ENCODE peak calls at places on chromosomes 5 and 9, in six cellular contexts. V is cardiac muscle cell; D is CD8-positive, alpha-beta memory T cell; G is adrenal gland; U is endodermal cell; I is tibial artery. J is an unnamed sample. For H3K27me3 and H3K9me3, the result is how much of the 10 kb centered on the place peaks cover.

GRCh38 chr9:110072597-110073355 is 135.2 kb downstream of the C9orf152 start:
- DNase-seq in V (no peak), D (no peak), G (no peak), U (no peak), I (no peak), J (no peak)

GRCh38 chr5:35220967-35221366 is 9.3 kb downstream of the PRLR start:
- DNase-seq in V (no peak), D (no peak), G (no peak), U (no peak), I (no peak), J (no peak)

GRCh38 chr5:166992874-166993722 is 1298.3 kb upstream of the WWC1 start:
- DNase-seq in V (peak), D (no peak), G (no peak), U (peak), I (no peak), J (peak)

GRCh38 chr9:16329699-16330113 is 540.8 kb downstream of the BNC2 start:
- DNase-seq in V (peak), D (no peak), G (no peak), U (peak), I (no peak), J (peak)

GRCh38 chr9:30774326-30774725 is 1610.1 kb upstream of the ACO1 start:
- DNase-seq in V (peak), D (no peak), G (no peak), U (peak), I (peak), J (no peak)

GRCh38 chr5:22108545-22108944 is 744.6 kb downstream of the CDH12 start:
- DNase-seq in V (no peak), D (no peak), G (no peak), U (no peak), I (no peak), J (no peak)

GRCh38 chr9:108186996-108187395 is 668.8 kb downstream of the ACTL7B start:
- DNase-seq in V (peak), D (no peak), G (peak), U (no peak), I (no peak), J (peak)

GRCh38 chr9:137280478-137281344 is 3.2 kb downstream of the TOR4A start:
- DNase-seq in V (peak), D (no peak), G (no peak), U (peak), I (no peak), J (no peak)

GRCh38 chr5:10321882-10322281 is 14.2 kb upstream of the CMBL start:
- DNase-seq in V (no peak), D (no peak), G (no peak), U (no peak), I (peak), J (no peak)

GRCh38 chr5:43110606-43111170 is 10.0 kb upstream of the ZNF131 start:
- DNase-seq in V (peak), D (no peak), G (no peak), U (peak), I (no peak), J (no peak)

GRCh38 chr5:19690978-19691377 is 297.0 kb downstream of the CDH18 start:
- DNase-seq in V (no peak), D (no peak), G (no peak), U (no peak), I (no peak), J (no peak)

GRCh38 chr9:130962418-130963316 is 23.6 kb upstream of the FIBCD1 start:
- DNase-seq in V (peak), D (no peak), G (peak), U (peak), I (peak), J (peak)

GRCh38 chr5:77960305-77960704 is 184.2 kb upstream of the TBCA start:
- DNase-seq in V (no peak), D (no peak), G (no peak), U (no peak), I (no peak), J (no peak)

GRCh38 chr5:180776376-180776775 is 26.2 kb downstream of the MGAT1 start:
- DNase-seq in V (no peak), D (no peak), G (no peak), U (no peak), I (no peak), J (no peak)

GRCh38 chr9:124019771-124020519 is 8.4 kb downstream of the LHX2 start:
- DNase-seq in V (no peak), D (no peak), G (no peak), U (no peak), I (peak), J (no peak)

GRCh38 chr9:124017064-124017928 is 5.7 kb downstream of the LHX2 start:
- DNase-seq in V (no peak), D (no peak), G (no peak), U (peak), I (peak), J (no peak)

GRCh38 chr9:124018731-124019697 is 7.4 kb downstream of the LHX2 start:
- DNase-seq in V (no peak), D (no peak), G (no peak), U (peak), I (peak), J (no peak)

GRCh38 chr9:124016152-124017063 is 4.8 kb downstream of the LHX2 start:
- DNase-seq in V (no peak), D (no peak), G (no peak), U (peak), I (peak), J (no peak)

DNA sequence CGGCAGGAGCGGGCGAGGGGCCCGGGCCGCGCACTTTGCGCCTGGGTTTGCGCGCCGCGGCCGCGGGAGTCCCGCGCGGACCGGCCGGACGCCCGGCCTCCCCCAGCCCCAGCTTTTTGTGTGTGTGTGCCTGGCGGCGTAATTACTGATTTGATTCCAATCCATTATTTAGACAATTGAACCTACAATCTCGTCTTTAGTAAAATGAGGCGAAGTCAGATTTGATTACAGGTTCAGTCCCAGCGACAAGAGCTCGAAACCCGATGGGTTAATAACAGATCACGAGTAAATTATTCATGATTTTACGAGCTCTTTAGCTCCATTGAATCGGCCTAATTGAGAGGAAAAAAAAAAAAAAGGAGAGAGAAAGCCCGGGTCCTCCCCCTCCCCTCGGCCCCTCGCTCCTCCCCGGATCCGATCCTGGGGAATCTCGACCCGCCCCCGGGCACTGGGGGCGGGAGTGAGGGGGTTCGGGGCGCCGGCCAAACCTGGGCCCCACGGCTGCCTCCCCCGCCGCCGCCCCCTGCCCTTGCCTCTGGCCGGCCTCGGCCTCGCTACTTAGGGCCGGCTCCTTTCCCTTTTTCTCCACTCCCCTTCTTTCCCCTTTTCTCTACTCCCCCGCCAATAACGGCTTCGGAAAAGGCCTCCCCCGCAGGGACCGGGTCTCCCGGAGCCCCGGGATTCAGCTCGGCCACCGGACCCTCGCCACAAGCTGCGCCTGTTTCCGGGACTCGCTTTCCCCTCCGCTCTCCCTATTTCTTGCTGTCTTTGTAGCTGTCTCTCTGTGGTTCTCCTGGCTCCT is 6.6 kb downstream of the LHX2 start:
- DNase-seq in V (no peak), D (no peak), G (no peak), U (peak), I (peak), J (no peak)
- H3K27me3 ChIP-seq in V (half or more), D (half or more), G (half or more), U (half or more), I (half or more), J (under half)

GRCh38 chr5:13378073-13378472 is 566.4 kb downstream of the DNAH5 start:
- DNase-seq in V (no peak), D (no peak), G (peak), U (no peak), I (no peak), J (peak)
- H3K9me3 ChIP-seq in V (under half), D (under half), G (under half), U (under half), I (under half), J (under half)

GRCh38 chr5:125153231-125153630 is 406.8 kb upstream of the ZNF608 start:
- DNase-seq in V (no peak), D (no peak), G (no peak), U (no peak), I (no peak), J (no peak)

GRCh38 chr5:125154321-125154811 is 407.9 kb upstream of the ZNF608 start:
- DNase-seq in V (peak), D (no peak), G (no peak), U (no peak), I (no peak), J (no peak)

GRCh38 chr5:125151150-125151932 is 404.9 kb upstream of the ZNF608 start:
- DNase-seq in V (no peak), D (no peak), G (no peak), U (no peak), I (no peak), J (no peak)

GRCh38 chr5:125152461-125153189 is 406.2 kb upstream of the ZNF608 start:
- DNase-seq in V (no peak), D (no peak), G (no peak), U (no peak), I (no peak), J (no peak)

GRCh38 chr5:125152036-125152435 is 405.6 kb upstream of the ZNF608 start:
- DNase-seq in V (no peak), D (no peak), G (no peak), U (no peak), I (no peak), J (no peak)
- H3K4me3 ChIP-seq in V (no peak), D (no peak), G (no peak), U (no peak), I (no peak), J (no peak)

DNA sequence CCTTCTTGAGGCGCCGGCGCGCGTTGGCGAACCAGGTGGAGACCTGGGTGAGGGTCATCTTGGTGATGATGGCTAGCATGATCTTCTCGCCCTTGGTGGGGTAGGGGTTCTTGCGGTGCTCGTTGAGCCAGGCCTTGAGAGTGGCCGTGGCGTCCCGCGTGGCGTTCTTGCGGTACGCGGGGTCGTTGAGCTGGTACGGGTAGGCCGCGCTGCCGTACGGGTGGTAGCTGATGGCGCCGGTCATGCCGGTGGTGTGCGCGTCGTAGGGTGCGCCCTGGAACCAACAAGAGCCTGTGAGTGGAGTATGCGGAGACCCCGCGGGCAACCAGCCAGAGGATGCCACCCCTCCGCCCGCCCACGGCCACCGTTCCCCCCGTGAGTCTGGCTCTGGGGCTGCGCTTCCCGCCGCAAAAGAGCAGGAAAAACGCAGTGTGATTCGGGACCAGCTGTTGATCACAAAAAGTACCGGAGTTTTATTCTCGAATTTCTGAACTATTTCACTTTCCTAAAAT is 1.9 kb downstream of the IRX2 start:
- DNase-seq in V (no peak), D (no peak), G (no peak), U (peak), I (no peak), J (no peak)
- H3K27me3 ChIP-seq in V (under half), D (under half), G (half or more), U (under half), I (half or more), J (under half)

GRCh38 chr9:93336720-93337119 is 114.8 kb upstream of the FAM120A start:
- DNase-seq in V (no peak), D (no peak), G (no peak), U (no peak), I (no peak), J (no peak)

GRCh38 chr9:93345630-93346239 is 105.8 kb upstream of the FAM120A start:
- DNase-seq in V (no peak), D (no peak), G (no peak), U (peak), I (no peak), J (no peak)

GRCh38 chr9:93343663-93344062 is 107.8 kb upstream of the FAM120A start:
- DNase-seq in V (no peak), D (no peak), G (no peak), U (no peak), I (no peak), J (no peak)

GRCh38 chr9:93340091-93340490 is 111.4 kb upstream of the FAM120A start:
- DNase-seq in V (no peak), D (no peak), G (no peak), U (no peak), I (no peak), J (no peak)
- H3K9me3 ChIP-seq in V (under half), D (under half), G (under half), U (under half), I (under half), J (under half)

DNA sequence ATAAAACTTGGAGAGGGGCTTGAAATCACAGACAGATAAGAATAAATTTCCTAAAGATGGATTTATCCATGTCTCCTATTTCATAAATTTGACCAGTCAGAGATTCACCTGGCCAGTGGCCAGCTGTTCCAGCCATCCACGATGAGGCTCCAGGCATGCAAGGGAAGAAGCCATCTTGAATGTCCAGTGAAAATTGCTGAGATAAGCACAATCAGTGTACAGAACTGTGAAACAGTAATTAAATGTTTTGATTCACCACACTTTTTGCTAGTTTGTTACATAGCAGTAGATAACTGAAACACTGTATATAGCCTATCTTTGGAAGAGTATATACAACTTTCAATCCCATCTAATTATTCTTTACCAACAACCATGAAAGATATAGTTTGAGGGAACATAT is 163.5 kb downstream of the HINT1 start:
- DNase-seq in V (no peak), D (no peak), G (no peak), U (no peak), I (no peak), J (no peak)
- H3K4me3 ChIP-seq in V (no peak), D (no peak), G (no peak), U (no peak), I (no peak), J (no peak)

GRCh38 chr9:136131629-136132499 is 13.2 kb upstream of the TMEM250 start:
- DNase-seq in V (no peak), D (no peak), G (no peak), U (no peak), I (no peak), J (no peak)
- H3K27me3 ChIP-seq in V (under half), D (under half), G (under half), U (under half), I (half or more), J (under half)

J was measured in MG63.